ENCODE peak calls at places on chromosomes 3 and 15, in ten cellular contexts. N is DND-41, B is GM12864, L is OCI-LY7, E is astrocyte of the spinal cord, H is brain microvascular endothelial cell, U is cardiac fibroblast, O is BJ, Q is fibroblast of pulmonary artery, T is AG04449. X is an unnamed sample.

GRCh38 chr3:97827741-97828471 is 6.1 kb downstream of the CRYBG3 start:
- DNase-seq in U (peak), B (no peak), N (no peak), O (no peak), H (no peak), E (peak), T (no peak), L (no peak), Q (peak), X (no peak)

GRCh38 chr3:177589921-177590336 is 392.6 kb upstream of the TBL1XR1 start:
- DNase-seq in T (peak), U (peak), O (peak), E (peak), Q (peak), N (no peak), B (no peak), H (peak), L (no peak), X (peak)

GRCh38 chr3:147699175-147699838 is 290.1 kb downstream of the ZIC1 start:
- DNase-seq in L (no peak), N (no peak), O (peak), Q (peak), U (peak), H (peak), T (peak), B (no peak), E (peak), X (no peak)

GRCh38 chr3:66823010-66823399 is 175.1 kb upstream of the KBTBD8 start:
- DNase-seq in E (no peak), T (no peak), N (no peak), U (no peak), B (no peak), L (no peak), H (no peak), O (no peak), Q (peak), X (no peak)

GRCh38 chr15:41620536-41621199 is 39.5 kb upstream of the MGA start:
- DNase-seq in O (no peak), B (no peak), E (no peak), U (no peak), H (no peak), N (no peak), L (no peak), T (no peak), Q (no peak), X (no peak)

GRCh38 chr3:155809181-155809580 is 3.1 kb upstream of the C3orf33 start:
- DNase-seq in L (no peak), T (no peak), Q (peak), U (no peak), E (no peak), N (no peak), O (no peak), H (peak), B (no peak), X (no peak)

GRCh38 chr3:141349711-141350110 is 18.6 kb upstream of the ZBTB38 start:
- DNase-seq in Q (no peak), L (no peak), O (no peak), H (no peak), U (no peak), N (no peak), E (no peak), B (no peak), T (no peak), X (no peak)

GRCh38 chr3:25820372-25820771 is 30.5 kb downstream of the OXSM start:
- DNase-seq in O (peak), T (peak), U (peak), Q (peak), N (no peak), L (no peak), H (peak), B (no peak), E (peak), X (peak)

GRCh38 chr3:59783468-59783988 is 733.7 kb upstream of the CFAP20DC start:
- DNase-seq in O (no peak), B (no peak), T (no peak), E (no peak), L (no peak), Q (no peak), U (no peak), H (no peak), N (no peak), X (no peak)

GRCh38 chr15:79373068-79373467 is 59.1 kb upstream of the MINAR1 start:
- DNase-seq in N (no peak), U (no peak), O (no peak), B (no peak), L (no peak), Q (no peak), H (no peak), E (peak), T (no peak), X (no peak)

GRCh38 chr3:142470826-142471225 is 23.0 kb upstream of the XRN1 start:
- DNase-seq in B (no peak), Q (no peak), L (no peak), T (no peak), O (no peak), E (no peak), N (no peak), U (no peak), H (no peak), X (no peak)

GRCh38 chr3:194773666-194774455 is 88.2 kb downstream of the FAM43A start:
- DNase-seq in Q (no peak), B (no peak), T (no peak), U (no peak), N (no peak), H (no peak), O (peak), E (no peak), L (no peak), X (peak)

GRCh38 chr3:23671901-23672589 is 133.7 kb upstream of the UBE2E1 start:
- DNase-seq in Q (peak), H (no peak), N (no peak), E (no peak), U (peak), T (no peak), O (no peak), L (no peak), B (no peak), X (no peak)

GRCh38 chr15:94352940-94353820 is 121.8 kb downstream of the MCTP2 start:
- DNase-seq in O (peak), L (no peak), B (no peak), E (no peak), H (no peak), N (no peak), U (peak), Q (peak), T (no peak), X (no peak)

GRCh38 chr3:65483475-65483874 is 555.2 kb downstream of the MAGI1 start:
- DNase-seq in N (no peak), L (no peak), H (no peak), T (peak), O (no peak), U (peak), E (peak), Q (peak), B (no peak), X (no peak)

GRCh38 chr3:183378008-183378407 is 50.4 kb downstream of the MCF2L2 start:
- DNase-seq in B (no peak), E (no peak), N (no peak), L (no peak), T (no peak), H (no peak), Q (no peak), O (no peak), U (no peak), X (no peak)

GRCh38 chr15:67660446-67660845 is 117.9 kb downstream of the MAP2K5 start:
- DNase-seq in O (no peak), Q (no peak), T (no peak), N (no peak), B (no peak), H (no peak), L (no peak), U (no peak), E (no peak), X (no peak)

GRCh38 chr3:53776494-53777101 is 69.6 kb downstream of the CHDH start:
- DNase-seq in O (peak), H (no peak), L (no peak), T (no peak), B (no peak), U (peak), E (no peak), N (no peak), Q (no peak), X (no peak)

GRCh38 chr3:129584631-129585030 is 21.8 kb downstream of the PLXND1 start:
- DNase-seq in E (no peak), L (no peak), T (no peak), O (no peak), H (no peak), N (no peak), Q (no peak), U (no peak), B (no peak), X (no peak)

GRCh38 chr3:130263708-130264107 is 81.8 kb upstream of the COL6A5 start:
- DNase-seq in Q (no peak), B (no peak), N (no peak), H (no peak), E (no peak), O (no peak), T (no peak), U (no peak), L (no peak), X (no peak)

GRCh38 chr3:71785594-71786472 is 885 bp upstream of the PROK2 start:
- DNase-seq in U (no peak), Q (no peak), B (no peak), O (no peak), T (no peak), E (no peak), N (no peak), L (no peak), H (no peak), X (no peak)

GRCh38 chr15:90165659-90166489 is 35.3 kb upstream of the SEMA4B start:
- DNase-seq in T (peak), L (no peak), U (peak), B (no peak), Q (peak), O (peak), N (no peak), H (peak), E (peak), X (peak)

GRCh38 chr3:172282850-172283249 is 165.4 kb downstream of the GHSR start:
- DNase-seq in O (no peak), U (no peak), N (no peak), B (no peak), T (no peak), Q (no peak), E (no peak), L (no peak), H (no peak), X (no peak)

GRCh38 chr3:25472153-25472552 is 44.1 kb downstream of the RARB start:
- DNase-seq in Q (no peak), H (no peak), T (no peak), B (no peak), O (no peak), E (no peak), L (peak), N (no peak), U (no peak), X (no peak)

GRCh38 chr15:65957451-65957850 is 88.2 kb downstream of the RAB11A start:
- DNase-seq in E (no peak), O (no peak), N (no peak), H (no peak), L (no peak), U (no peak), B (no peak), Q (no peak), T (no peak), X (no peak)

GRCh38 chr3:124565013-124565412 is 165.2 kb upstream of the UMPS start:
- DNase-seq in H (peak), B (peak), U (peak), L (peak), E (peak), N (peak), Q (peak), O (no peak), T (no peak), X (peak)

GRCh38 chr15:23561914-23562313 is 3.6 kb upstream of the MKRN3 start:
- DNase-seq in N (no peak), Q (no peak), B (no peak), O (no peak), U (no peak), E (no peak), L (no peak), H (no peak), T (no peak), X (no peak)

GRCh38 chr15:62770111-62770660 is 272.4 kb upstream of the TPM1 start:
- DNase-seq in L (no peak), O (no peak), T (no peak), H (no peak), Q (no peak), B (no peak), N (no peak), U (no peak), E (no peak), X (no peak)

GRCh38 chr3:74630602-74631001 is 16.1 kb upstream of the CNTN3 start:
- DNase-seq in T (no peak), O (no peak), N (no peak), H (no peak), U (peak), Q (peak), E (no peak), B (no peak), L (no peak), X (no peak)

GRCh38 chr15:70142322-70143191 is 44.8 kb upstream of the TLE3 start:
- DNase-seq in N (no peak), Q (peak), O (no peak), B (no peak), E (peak), L (no peak), T (no peak), U (peak), H (peak), X (no peak)

GRCh38 chr15:62653122-62653521 is 389.4 kb upstream of the TPM1 start:
- DNase-seq in Q (no peak), H (no peak), T (no peak), U (no peak), L (no peak), O (no peak), B (no peak), E (no peak), N (no peak), X (no peak)

GRCh38 chr3:11774296-11774877 is 72.3 kb downstream of the TAMM41 start:
- DNase-seq in T (no peak), B (no peak), Q (peak), E (peak), H (peak), L (peak), U (peak), O (no peak), N (no peak), X (peak)

GRCh38 chr15:48432688-48433087 is 101.5 kb downstream of the DUT start:
- DNase-seq in U (no peak), O (no peak), N (no peak), Q (no peak), T (no peak), E (no peak), H (no peak), B (peak), L (no peak), X (no peak)

GRCh38 chr15:90597477-90598052 is 67.8 kb downstream of the CRTC3 start:
- DNase-seq in H (no peak), U (peak), B (peak), E (no peak), L (peak), T (no peak), N (no peak), O (no peak), Q (no peak), X (no peak)

GRCh38 chr3:31043184-31043819 is 148.8 kb upstream of the GADL1 start:
- DNase-seq in L (no peak), B (no peak), T (no peak), Q (peak), H (no peak), N (no peak), U (peak), O (peak), E (no peak), X (no peak)

GRCh38 chr3:100226712-100227429 is 33.9 kb upstream of the TBC1D23 start:
- DNase-seq in T (no peak), H (peak), B (no peak), N (no peak), O (no peak), L (no peak), U (peak), E (peak), Q (peak), X (no peak)

GRCh38 chr15:58380280-58380945 is 51.4 kb upstream of the LIPC start:
- DNase-seq in E (no peak), B (no peak), N (no peak), U (peak), T (no peak), O (no peak), L (no peak), Q (peak), H (no peak), X (no peak)

GRCh38 chr15:38440353-38441129 is 13.4 kb upstream of the FAM98B start:
- DNase-seq in H (peak), Q (peak), O (no peak), L (peak), N (peak), E (peak), U (peak), T (no peak), B (peak), X (peak)
- TF ChIP-seq CTCF in H (peak), Q (peak), O (peak), L (peak), N (peak), E (peak), U (peak), T (peak), B (peak), X (peak)

DNA sequence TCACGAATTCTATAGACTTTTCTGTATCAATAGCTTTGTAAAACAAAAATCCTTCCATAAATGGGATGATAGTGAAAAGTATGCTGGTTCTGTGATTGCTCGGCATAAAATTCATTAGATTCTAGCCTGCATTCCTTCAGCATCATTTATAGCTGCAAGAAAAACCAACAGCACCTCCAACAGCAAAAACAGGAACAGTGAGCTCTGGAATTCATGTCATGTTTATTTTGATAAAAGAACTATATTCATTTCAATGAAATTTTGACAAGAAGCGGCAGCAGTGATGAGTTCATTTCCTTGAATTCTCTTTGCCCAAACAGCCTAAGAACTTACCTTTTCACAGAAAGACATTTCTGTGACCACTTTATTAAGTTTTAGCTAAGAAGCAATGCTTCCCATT is 515.2 kb upstream of the CCDC54 start:
- DNase-seq in Q (peak), H (peak), B (no peak), E (peak), U (peak), L (no peak), T (peak), O (no peak), N (no peak), X (no peak)
- H3K4me3 ChIP-seq in Q (no peak), H (no peak), B (no peak), E (no peak), U (no peak), L (no peak), T (no peak), O (no peak), N (no peak), X (no peak)

GRCh38 chr15:77024273-77025065 is 29.5 kb downstream of the PSTPIP1 start:
- DNase-seq in H (no peak), E (peak), U (peak), Q (peak), T (no peak), B (no peak), N (peak), O (no peak), L (peak), X (no peak)
- TF ChIP-seq CTCF in H (peak), E (peak), U (peak), Q (peak), T (peak), B (peak), N (peak), O (peak), L (peak), X (peak)

DNA sequence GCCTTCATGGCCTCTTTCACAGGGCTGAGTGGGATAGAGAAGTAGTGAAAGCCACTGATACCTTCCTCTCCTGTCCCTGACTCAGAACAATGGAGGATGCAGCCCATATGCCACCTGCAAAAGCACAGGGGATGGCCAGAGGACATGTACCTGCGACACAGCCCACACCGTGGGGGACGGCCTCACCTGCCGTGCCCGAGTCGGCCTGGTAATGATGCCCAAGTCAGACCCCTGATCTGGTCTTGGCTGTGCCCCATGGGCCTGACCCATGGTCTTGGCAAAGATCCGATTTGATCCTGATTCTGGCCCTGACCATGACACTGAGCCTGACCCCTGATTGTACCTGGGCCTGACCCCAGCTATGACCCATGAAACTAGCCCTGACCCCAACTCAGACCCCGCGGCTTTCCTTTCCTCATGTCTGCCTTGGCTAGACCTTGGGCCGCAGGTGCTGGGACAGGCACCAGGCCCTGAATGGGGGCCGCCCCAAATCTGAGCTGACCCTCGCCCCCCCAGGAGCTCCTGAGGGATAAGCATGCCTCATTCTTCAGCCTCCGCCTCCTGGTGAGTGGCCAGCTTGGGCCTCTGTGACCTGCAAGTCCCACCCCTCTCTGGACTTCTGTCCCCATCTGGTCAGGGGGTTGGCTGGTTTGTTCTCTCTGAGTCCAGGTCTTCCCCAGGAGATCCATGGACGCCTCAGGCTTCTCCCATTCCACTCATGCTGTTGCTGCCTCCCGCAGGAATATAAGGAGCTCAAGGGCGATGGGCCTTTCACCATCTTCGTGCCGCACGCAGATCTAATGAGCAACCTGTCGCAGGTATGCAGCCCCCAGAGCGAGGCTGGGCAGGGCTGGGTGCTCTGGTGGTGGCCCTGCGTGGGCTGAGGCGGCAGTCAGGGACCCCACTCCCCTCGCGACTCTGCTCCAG is 15.6 kb downstream of the NT5DC2 start:
- DNase-seq in N (no peak), B (no peak), L (no peak), U (no peak), Q (no peak), T (no peak), E (no peak), H (no peak), O (no peak), X (no peak)
- H3K4me3 ChIP-seq in N (no peak), B (no peak), L (no peak), U (no peak), Q (no peak), T (peak), E (no peak), H (peak), O (no peak), X (no peak)

GRCh38 chr15:86685263-86685662 is 605.6 kb downstream of the AGBL1 start:
- DNase-seq in T (no peak), L (no peak), H (no peak), Q (no peak), B (no peak), E (no peak), N (no peak), O (no peak), U (no peak), X (no peak)

GRCh38 chr15:86690566-86690965 is 610.9 kb downstream of the AGBL1 start:
- DNase-seq in U (no peak), Q (no peak), O (no peak), T (no peak), E (no peak), N (no peak), L (no peak), B (no peak), H (no peak), X (no peak)

DNA sequence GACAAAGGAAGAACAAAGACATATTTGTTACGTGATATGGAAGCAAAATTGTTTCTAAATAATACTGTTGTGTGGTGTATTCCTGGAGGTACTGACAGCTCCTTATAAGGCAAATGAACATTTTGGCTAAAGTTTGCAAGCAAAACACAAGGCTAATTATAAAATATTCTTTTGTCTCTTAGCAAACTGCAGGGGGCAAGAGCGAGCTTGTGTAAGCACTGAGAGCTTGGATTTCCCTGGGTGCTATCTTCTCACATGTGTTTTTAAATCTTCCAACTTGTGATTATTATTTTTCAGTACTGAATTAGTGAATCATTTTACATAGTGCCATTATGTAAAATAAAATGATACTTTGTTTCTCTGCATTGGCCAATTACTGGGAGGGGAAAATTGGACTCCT is 611.4 kb downstream of the AGBL1 start:
- DNase-seq in H (no peak), U (no peak), E (no peak), L (no peak), Q (no peak), B (no peak), T (no peak), O (no peak), N (no peak), X (no peak)
- TF ChIP-seq CTCF in H (no peak), U (no peak), E (no peak), L (peak), Q (no peak), B (no peak), T (no peak), O (no peak), N (no peak), X (no peak)

X was measured in HFF-Myc.